ENCODE peak calls at places on chromosomes 16 and 17, in six cellular contexts. One of them, this sample, is unnamed.

GRCh38 chr17:21198411-21198810 is 15.6 kb downstream of the TMEM11 start:
- DNase-seq in uterus: no peak
- DNase-seq in Panc1: no peak
- DNase-seq in right atrium auricular region: no peak
- DNase-seq in left ventricle myocardium inferior: no peak
- DNase-seq in sigmoid colon: no peak
- DNase-seq in this sample: no peak

GRCh38 chr16:1425616-1426370 is 5.1 kb upstream of the PERCC1 start:
- DNase-seq in uterus: no peak
- DNase-seq in Panc1: no peak
- DNase-seq in right atrium auricular region: no peak
- DNase-seq in left ventricle myocardium inferior: no peak
- DNase-seq in sigmoid colon: no peak
- DNase-seq in this sample: no peak

GRCh38 chr16:85611205-85611454 is 2.0 kb upstream of the GSE1 start:
- DNase-seq in uterus: no peak
- DNase-seq in Panc1: no peak
- DNase-seq in right atrium auricular region: no peak
- DNase-seq in left ventricle myocardium inferior: no peak
- DNase-seq in sigmoid colon: no peak
- DNase-seq in this sample: no peak

GRCh38 chr17:1939979-1940809 is 84.9 kb downstream of the RTN4RL1 start:
- DNase-seq in uterus: no peak
- DNase-seq in Panc1: no peak
- DNase-seq in right atrium auricular region: no peak
- DNase-seq in left ventricle myocardium inferior: no peak
- DNase-seq in sigmoid colon: no peak
- DNase-seq in this sample: no peak

GRCh38 chr16:23949630-23950290 is 114.0 kb downstream of the PRKCB start:
- DNase-seq in uterus: no peak
- DNase-seq in Panc1: no peak
- DNase-seq in right atrium auricular region: no peak
- DNase-seq in left ventricle myocardium inferior: peak; percentile 30
- DNase-seq in sigmoid colon: no peak
- DNase-seq in this sample: no peak

GRCh38 chr17:1785925-1786324 is 24.1 kb downstream of the SERPINF1 start:
- DNase-seq in uterus: no peak
- DNase-seq in Panc1: no peak
- DNase-seq in right atrium auricular region: no peak
- DNase-seq in left ventricle myocardium inferior: peak; percentile 52
- DNase-seq in sigmoid colon: no peak
- DNase-seq in this sample: no peak

GRCh38 chr17:38563362-38564253 is 42.1 kb downstream of the SRCIN1 start:
- DNase-seq in uterus: no peak
- DNase-seq in Panc1: no peak
- DNase-seq in right atrium auricular region: no peak
- DNase-seq in left ventricle myocardium inferior: no peak
- DNase-seq in sigmoid colon: no peak
- DNase-seq in this sample: no peak

GRCh38 chr17:49260922-49261291 is 30.3 kb upstream of the PHOSPHO1 start:
- DNase-seq in uterus: no peak
- DNase-seq in Panc1: no peak
- DNase-seq in right atrium auricular region: no peak
- DNase-seq in left ventricle myocardium inferior: no peak
- DNase-seq in sigmoid colon: no peak
- DNase-seq in this sample: no peak

GRCh38 chr16:67873435-67874146 is 739 bp downstream of the EDC4 start:
- DNase-seq in uterus: no peak
- DNase-seq in Panc1: no peak
- DNase-seq in right atrium auricular region: no peak
- DNase-seq in left ventricle myocardium inferior: no peak
- DNase-seq in sigmoid colon: no peak
- DNase-seq in this sample: no peak

GRCh38 chr17:28141783-28142182 is 99.3 kb downstream of the NLK start:
- DNase-seq in uterus: no peak
- DNase-seq in Panc1: no peak
- DNase-seq in right atrium auricular region: no peak
- DNase-seq in left ventricle myocardium inferior: no peak
- DNase-seq in sigmoid colon: no peak
- DNase-seq in this sample: no peak

GRCh38 chr17:42632949-42633444 is 23.5 kb downstream of the TUBG1 start:
- DNase-seq in uterus: no peak
- DNase-seq in Panc1: no peak
- DNase-seq in right atrium auricular region: no peak
- DNase-seq in left ventricle myocardium inferior: no peak
- DNase-seq in sigmoid colon: no peak
- DNase-seq in this sample: peak; percentile 31

GRCh38 chr17:45224671-45225050 is 3.0 kb downstream of the FMNL1 start:
- DNase-seq in uterus: no peak
- DNase-seq in Panc1: no peak
- DNase-seq in right atrium auricular region: no peak
- DNase-seq in left ventricle myocardium inferior: no peak
- DNase-seq in sigmoid colon: no peak
- DNase-seq in this sample: no peak

GRCh38 chr17:79887451-79887991 is 48.3 kb upstream of the CBX4 start:
- DNase-seq in uterus: no peak
- DNase-seq in Panc1: no peak
- DNase-seq in right atrium auricular region: no peak
- DNase-seq in left ventricle myocardium inferior: no peak
- DNase-seq in sigmoid colon: no peak
- DNase-seq in this sample: no peak

GRCh38 chr17:77420804-77421634 is 280.2 kb downstream of the SEC14L1 start:
- DNase-seq in uterus: peak; percentile 91
- DNase-seq in Panc1: no peak
- DNase-seq in right atrium auricular region: no peak
- DNase-seq in left ventricle myocardium inferior: no peak
- DNase-seq in sigmoid colon: peak; percentile 94
- DNase-seq in this sample: no peak

GRCh38 chr17:77419095-77419494 is 278.3 kb downstream of the SEC14L1 start:
- DNase-seq in uterus: no peak
- DNase-seq in Panc1: no peak
- DNase-seq in right atrium auricular region: no peak
- DNase-seq in left ventricle myocardium inferior: no peak
- DNase-seq in sigmoid colon: no peak
- DNase-seq in this sample: no peak

GRCh38 chr17:77418609-77419008 is 277.8 kb downstream of the SEC14L1 start:
- DNase-seq in uterus: no peak
- DNase-seq in Panc1: no peak
- DNase-seq in right atrium auricular region: no peak
- DNase-seq in left ventricle myocardium inferior: no peak
- DNase-seq in sigmoid colon: no peak
- DNase-seq in this sample: no peak

GRCh38 chr17:77420476-77420803 is 279.7 kb downstream of the SEC14L1 start:
- DNase-seq in uterus: no peak
- DNase-seq in Panc1: no peak
- DNase-seq in right atrium auricular region: no peak
- DNase-seq in left ventricle myocardium inferior: no peak
- DNase-seq in sigmoid colon: no peak
- DNase-seq in this sample: no peak

GRCh38 chr17:77419547-77420475 is 279.0 kb downstream of the SEC14L1 start:
- DNase-seq in uterus: peak; percentile 49
- DNase-seq in Panc1: no peak
- DNase-seq in right atrium auricular region: no peak
- DNase-seq in left ventricle myocardium inferior: no peak
- DNase-seq in sigmoid colon: peak; percentile 89
- DNase-seq in this sample: no peak
- H3K27ac ChIP-seq in uterus: peak overlapping the region; percentile 92
- H3K27ac ChIP-seq in Panc1: peak overlapping the region; percentile 83
- H3K27ac ChIP-seq in right atrium auricular region: no peak overlapping the region
- H3K27ac ChIP-seq in left ventricle myocardium inferior: peak overlapping the region; percentile 85
- H3K27ac ChIP-seq in sigmoid colon: peak overlapping the region; percentile 96
- H3K27ac ChIP-seq in this sample: peak overlapping the region; percentile 91

GRCh38 chr17:10155334-10156081 is 42.9 kb downstream of the GAS7 start:
- DNase-seq in uterus: no peak
- DNase-seq in Panc1: no peak
- DNase-seq in right atrium auricular region: no peak
- DNase-seq in left ventricle myocardium inferior: no peak
- DNase-seq in sigmoid colon: no peak
- DNase-seq in this sample: no peak
- H3K27ac ChIP-seq in uterus: peak overlapping the region; percentile 1
- H3K27ac ChIP-seq in Panc1: no peak overlapping the region
- H3K27ac ChIP-seq in right atrium auricular region: no peak overlapping the region
- H3K27ac ChIP-seq in left ventricle myocardium inferior: peak overlapping the region; percentile 64
- H3K27ac ChIP-seq in sigmoid colon: no peak overlapping the region
- H3K27ac ChIP-seq in this sample: no peak overlapping the region

GRCh38 chr17:17175340-17175739 is 30.8 kb downstream of the PLD6 start:
- DNase-seq in uterus: no peak
- DNase-seq in Panc1: no peak
- DNase-seq in right atrium auricular region: no peak
- DNase-seq in left ventricle myocardium inferior: no peak
- DNase-seq in sigmoid colon: no peak
- DNase-seq in this sample: no peak
- H3K27ac ChIP-seq in uterus: no peak overlapping the region
- H3K27ac ChIP-seq in Panc1: no peak overlapping the region
- H3K27ac ChIP-seq in right atrium auricular region: no peak overlapping the region
- H3K27ac ChIP-seq in left ventricle myocardium inferior: no peak overlapping the region
- H3K27ac ChIP-seq in sigmoid colon: no peak overlapping the region
- H3K27ac ChIP-seq in this sample: no peak overlapping the region

GRCh38 chr16:89344846-89345577 is 127.5 kb downstream of the ZNF778 start:
- DNase-seq in uterus: no peak
- DNase-seq in Panc1: no peak
- DNase-seq in right atrium auricular region: no peak
- DNase-seq in left ventricle myocardium inferior: no peak
- DNase-seq in sigmoid colon: no peak
- DNase-seq in this sample: no peak

GRCh38 chr16:89344314-89344828 is 126.9 kb downstream of the ZNF778 start:
- DNase-seq in uterus: no peak
- DNase-seq in Panc1: no peak
- DNase-seq in right atrium auricular region: no peak
- DNase-seq in left ventricle myocardium inferior: no peak
- DNase-seq in sigmoid colon: no peak
- DNase-seq in this sample: no peak

GRCh38 chr16:89343501-89344291 is 126.2 kb downstream of the ZNF778 start:
- DNase-seq in uterus: no peak
- DNase-seq in Panc1: no peak
- DNase-seq in right atrium auricular region: no peak
- DNase-seq in left ventricle myocardium inferior: no peak
- DNase-seq in sigmoid colon: no peak
- DNase-seq in this sample: no peak

GRCh38 chr16:89346869-89347268 is 129.4 kb downstream of the ZNF778 start:
- DNase-seq in uterus: no peak
- DNase-seq in Panc1: no peak
- DNase-seq in right atrium auricular region: no peak
- DNase-seq in left ventricle myocardium inferior: no peak
- DNase-seq in sigmoid colon: no peak
- DNase-seq in this sample: no peak

DNA sequence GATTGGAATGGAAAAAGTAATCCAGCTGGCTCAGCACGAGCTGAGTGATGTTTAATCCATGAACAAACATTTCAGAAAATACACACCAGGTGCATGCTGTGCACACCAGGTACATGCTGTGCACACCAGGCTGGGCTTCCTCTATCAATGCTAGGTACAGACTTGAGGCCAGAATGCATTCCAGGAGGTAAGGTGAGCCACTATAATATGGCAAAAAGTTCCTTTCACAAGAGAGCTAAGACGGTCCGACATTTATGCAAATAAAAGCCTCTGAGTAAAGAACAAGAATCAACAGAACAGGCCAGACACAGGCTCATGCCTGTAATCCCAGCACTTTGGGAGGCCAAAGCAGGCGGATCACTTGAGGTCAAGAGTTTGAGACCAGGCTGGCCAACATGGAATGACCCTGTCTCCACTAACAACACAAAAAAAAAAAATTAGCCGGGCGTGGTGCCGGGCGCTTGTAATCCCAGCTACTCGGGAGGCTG is 128.2 kb downstream of the ZNF778 start:
- DNase-seq in uterus: no peak
- DNase-seq in Panc1: no peak
- DNase-seq in right atrium auricular region: no peak
- DNase-seq in left ventricle myocardium inferior: no peak
- DNase-seq in sigmoid colon: no peak
- DNase-seq in this sample: no peak
- H3K27ac ChIP-seq in uterus: no peak overlapping the region
- H3K27ac ChIP-seq in Panc1: peak overlapping the region; percentile 93
- H3K27ac ChIP-seq in right atrium auricular region: peak overlapping the region; percentile 62
- H3K27ac ChIP-seq in left ventricle myocardium inferior: no peak overlapping the region
- H3K27ac ChIP-seq in sigmoid colon: no peak overlapping the region
- H3K27ac ChIP-seq in this sample: peak overlapping the region; percentile 53

GRCh38 chr16:75248142-75248535 is 3.3 kb downstream of the BCAR1 start:
- DNase-seq in uterus: no peak
- DNase-seq in Panc1: no peak
- DNase-seq in right atrium auricular region: no peak
- DNase-seq in left ventricle myocardium inferior: peak; percentile 49
- DNase-seq in sigmoid colon: no peak
- DNase-seq in this sample: no peak
- H3K27ac ChIP-seq in uterus: peak overlapping the region; percentile 97
- H3K27ac ChIP-seq in Panc1: peak overlapping the region; percentile 95
- H3K27ac ChIP-seq in right atrium auricular region: peak overlapping the region; percentile 97
- H3K27ac ChIP-seq in left ventricle myocardium inferior: peak overlapping the region; percentile 98
- H3K27ac ChIP-seq in sigmoid colon: peak overlapping the region; percentile 85
- H3K27ac ChIP-seq in this sample: peak overlapping the region; percentile 87

GRCh38 chr17:36722903-36723263 is 121.5 kb downstream of the MRM1 start:
- DNase-seq in uterus: no peak
- DNase-seq in Panc1: no peak
- DNase-seq in right atrium auricular region: no peak
- DNase-seq in left ventricle myocardium inferior: no peak
- DNase-seq in sigmoid colon: no peak
- DNase-seq in this sample: no peak
- H3K27ac ChIP-seq in uterus: no peak overlapping the region
- H3K27ac ChIP-seq in Panc1: no peak overlapping the region
- H3K27ac ChIP-seq in right atrium auricular region: no peak overlapping the region
- H3K27ac ChIP-seq in left ventricle myocardium inferior: no peak overlapping the region
- H3K27ac ChIP-seq in sigmoid colon: peak overlapping the region; percentile 61
- H3K27ac ChIP-seq in this sample: no peak overlapping the region

GRCh38 chr17:47694018-47694817 is at the start of gene TBKBP1:
- DNase-seq in uterus: peak; percentile 47
- DNase-seq in Panc1: no peak
- DNase-seq in right atrium auricular region: no peak
- DNase-seq in left ventricle myocardium inferior: peak; percentile 47
- DNase-seq in sigmoid colon: peak; percentile 79
- DNase-seq in this sample: no peak
- H3K27ac ChIP-seq in uterus: peak within 1 kb of the TSS; percentile 84
- H3K27ac ChIP-seq in Panc1: peak within 1 kb of the TSS; percentile 61
- H3K27ac ChIP-seq in right atrium auricular region: peak within 1 kb of the TSS; percentile 96
- H3K27ac ChIP-seq in left ventricle myocardium inferior: peak within 1 kb of the TSS; percentile 89
- H3K27ac ChIP-seq in sigmoid colon: peak within 1 kb of the TSS; percentile 88
- H3K27ac ChIP-seq in this sample: peak within 1 kb of the TSS; percentile 27